ENCODE peak calls at places on chromosomes 1 and 21, in ten cellular contexts. P is stimulated activated CD4-positive, alpha-beta T cell treated with anti-CD3 and anti-CD28 coated beads, Interleukin-12 subunit alpha, Interleukin-12 subunit beta, amount 100 ng/mL, for 48 hours; T is activated CD4-positive, alpha-beta T cell treated with anti-CD3 and anti-CD28 coated beads for 36 hours; K is GM23248; I is H7; G is transverse colon; L is ureter; D is SK-N-SH; A is COR-L47; O is Daoy. H is an unnamed sample.

GRCh38 chr1:76055987-76056386 is 18.6 kb upstream of the ST6GALNAC3 start:
- DNase-seq in P (no peak), T (no peak), K (no peak), I (peak; percentile 26), G (no peak), L (no peak), D (no peak), A (no peak), O (no peak), H (no peak)

GRCh38 chr1:52003877-52004276 is 13.4 kb upstream of the RAB3B start:
- DNase-seq in P (no peak), T (no peak), K (no peak), I (no peak), G (no peak), L (no peak), D (no peak), A (no peak), O (no peak), H (no peak)

GRCh38 chr1:204232530-204232929 is 18.7 kb upstream of the GOLT1A start:
- DNase-seq in P (no peak), T (no peak), K (peak; percentile 65), I (no peak), G (no peak), L (no peak), D (no peak), A (no peak), O (no peak), H (no peak)

GRCh38 chr1:61370908-61371279 is 288.5 kb downstream of the NFIA start:
- DNase-seq in P (no peak), T (no peak), K (no peak), I (no peak), G (no peak), L (no peak), D (no peak), A (no peak), O (no peak), H (no peak)

GRCh38 chr1:25167269-25168192 is 64.8 kb downstream of the SYF2 start:
- DNase-seq in P (no peak), T (no peak), K (no peak), I (no peak), G (peak; percentile 21), L (no peak), D (no peak), A (no peak), O (peak; percentile 22), H (no peak)

GRCh38 chr1:194318790-194319280 is 1132.4 kb upstream of the B3GALT2 start:
- DNase-seq in P (no peak), T (no peak), K (no peak), I (no peak), G (no peak), L (no peak), D (no peak), A (no peak), O (no peak), H (no peak)

GRCh38 chr21:45865106-45865835 is 116.3 kb upstream of the COL6A1 start:
- DNase-seq in P (no peak), T (no peak), K (peak; percentile 84), I (no peak), G (no peak), L (no peak), D (no peak), A (no peak), O (peak; percentile 91), H (no peak)

GRCh38 chr21:17461582-17461981 is 51.3 kb upstream of the CXADR start:
- DNase-seq in P (no peak), T (no peak), K (peak; percentile 62), I (no peak), G (no peak), L (no peak), D (no peak), A (no peak), O (peak; percentile 67), H (no peak)

GRCh38 chr21:41387824-41388223 is 26.0 kb downstream of the MX2 start:
- DNase-seq in P (no peak), T (no peak), K (no peak), I (no peak), G (no peak), L (no peak), D (no peak), A (no peak), O (no peak), H (no peak)

GRCh38 chr1:208129057-208129456 is 115.1 kb downstream of the PLXNA2 start:
- DNase-seq in P (no peak), T (no peak), K (no peak), I (no peak), G (no peak), L (no peak), D (peak; percentile 51), A (peak; percentile 77), O (no peak), H (peak; percentile 29)

GRCh38 chr1:84930831-84931230 is 37.8 kb upstream of the LPAR3 start:
- DNase-seq in P (no peak), T (no peak), K (no peak), I (no peak), G (no peak), L (no peak), D (no peak), A (no peak), O (no peak), H (no peak)

GRCh38 chr1:34369701-34370455 is 193.2 kb downstream of the C1orf94 start:
- DNase-seq in P (no peak), T (no peak), K (no peak), I (no peak), G (no peak), L (no peak), D (no peak), A (no peak), O (no peak), H (no peak)

GRCh38 chr1:91799159-91799558 is 86.8 kb downstream of the TGFBR3 start:
- DNase-seq in P (no peak), T (no peak), K (no peak), I (peak; percentile 38), G (no peak), L (no peak), D (no peak), A (no peak), O (no peak), H (peak; percentile 28)

GRCh38 chr1:115771847-115772457 is 3.4 kb upstream of the CASQ2 start:
- DNase-seq in P (no peak), T (peak; percentile 19), K (peak; percentile 94), I (peak; percentile 46), G (peak; percentile 39), L (peak; percentile 88), D (peak; percentile 68), A (peak; percentile 84), O (peak; percentile 86), H (peak; percentile 51)

GRCh38 chr1:158035976-158036583 is 42.6 kb downstream of the KIRREL1 start:
- DNase-seq in P (peak; percentile 2), T (peak; percentile 44), K (peak; percentile 73), I (peak; percentile 51), G (peak; percentile 43), L (no peak), D (peak; percentile 15), A (peak; percentile 11), O (peak; percentile 52), H (peak; percentile 18)

GRCh38 chr1:37840711-37841110 is 18.7 kb downstream of the MTF1 start:
- DNase-seq in P (no peak), T (no peak), K (no peak), I (no peak), G (no peak), L (no peak), D (no peak), A (no peak), O (no peak), H (no peak)

GRCh38 chr1:29043270-29043971 is 80.3 kb downstream of the TMEM200B start:
- DNase-seq in P (no peak), T (no peak), K (no peak), I (no peak), G (no peak), L (no peak), D (no peak), A (no peak), O (no peak), H (no peak)

GRCh38 chr1:216293673-216294072 is 129.6 kb downstream of the USH2A start:
- DNase-seq in P (no peak), T (no peak), K (peak; percentile 1), I (no peak), G (no peak), L (no peak), D (no peak), A (no peak), O (no peak), H (no peak)

GRCh38 chr1:6414443-6414844 is 5.3 kb downstream of the HES2 start:
- DNase-seq in P (peak; percentile 43), T (peak; percentile 72), K (peak; percentile 74), I (peak; percentile 92), G (peak; percentile 56), L (no peak), D (peak; percentile 87), A (no peak), O (peak; percentile 81), H (peak; percentile 56)

GRCh38 chr21:43639470-43640178 is 19.7 kb downstream of the HSF2BP start:
- DNase-seq in P (no peak), T (no peak), K (peak; percentile 81), I (no peak), G (no peak), L (no peak), D (no peak), A (no peak), O (no peak), H (no peak)

GRCh38 chr1:68600049-68600661 is 103.3 kb upstream of the DEPDC1 start:
- DNase-seq in P (no peak), T (peak; percentile 6), K (peak; percentile 40), I (peak; percentile 45), G (no peak), L (no peak), D (peak; percentile 12), A (peak; percentile 15), O (no peak), H (peak; percentile 4)

GRCh38 chr1:43564617-43565348 is 34.1 kb downstream of the PTPRF start:
- DNase-seq in P (no peak), T (no peak), K (no peak), I (no peak), G (no peak), L (no peak), D (peak; percentile 65), A (peak; percentile 39), O (no peak), H (no peak)

GRCh38 chr1:185670187-185670627 is 64.0 kb upstream of the HMCN1 start:
- DNase-seq in P (peak; percentile 12), T (peak; percentile 64), K (peak; percentile 71), I (peak; percentile 35), G (peak; percentile 49), L (no peak), D (no peak), A (peak; percentile 41), O (peak; percentile 21), H (no peak)

GRCh38 chr21:39869141-39869818 is 2.0 kb downstream of the PCP4 start:
- DNase-seq in P (no peak), T (no peak), K (no peak), I (no peak), G (no peak), L (peak; percentile 67), D (no peak), A (no peak), O (no peak), H (no peak)

GRCh38 chr1:8660455-8660854 is 157.0 kb downstream of the RERE start:
- DNase-seq in P (no peak), T (peak; percentile 24), K (peak; percentile 96), I (no peak), G (no peak), L (peak; percentile 52), D (peak; percentile 17), A (no peak), O (peak; percentile 82), H (peak; percentile 16)

GRCh38 chr1:30325085-30325935 is 398.1 kb downstream of the MATN1 start:
- DNase-seq in P (no peak), T (no peak), K (no peak), I (peak; percentile 20), G (no peak), L (no peak), D (no peak), A (no peak), O (no peak), H (no peak)

GRCh38 chr1:222370911-222371717 is 176.8 kb downstream of the HHIPL2 start:
- DNase-seq in P (no peak), T (no peak), K (peak; percentile 95), I (no peak), G (no peak), L (no peak), D (no peak), A (no peak), O (peak; percentile 86), H (no peak)